ENCODE peak calls at places on chromosomes 1 and 21, in six cellular contexts. S is stimulated activated CD4-positive, alpha-beta T cell treated with anti-CD3 and anti-CD28 coated beads, Interleukin-1b, Interleukin-23, amount 100 ng/mL, for 24 hours; R is T-helper 1 cell; P is activated naive CD8-positive, alpha-beta T cell treated with anti-CD3 and anti-CD28 coated beads, Interleukin-2, amount 50 U/mL, for 24 hours; E is AG09309; C is fibroblast of gingiva. M is an unnamed sample.

GRCh38 chr21:33452362-33452761 is 27.4 kb downstream of the TMEM50B start:
- DNase-seq in S (no peak), R (no peak), P (no peak), E (no peak), C (no peak), M (no peak)

GRCh38 chr1:156627313-156627880 is 8.2 kb downstream of the HAPLN2 start:
- DNase-seq in S (no peak), R (no peak), P (peak), E (no peak), C (peak), M (peak)

GRCh38 chr1:225508538-225509375 is 80.9 kb upstream of the LBR start:
- DNase-seq in S (no peak), R (no peak), P (no peak), E (peak), C (peak), M (no peak)

GRCh38 chr1:235297579-235297978 is 30.4 kb downstream of the ARID4B start:
- DNase-seq in S (no peak), R (peak), P (no peak), E (no peak), C (no peak), M (peak)

GRCh38 chr1:208652300-208653160 is 408.3 kb upstream of the PLXNA2 start:
- DNase-seq in S (peak), R (peak), P (peak), E (peak), C (peak), M (no peak)

GRCh38 chr1:29677028-29678024 is 441.0 kb downstream of the PTPRU start:
- DNase-seq in S (no peak), R (no peak), P (no peak), E (no peak), C (no peak), M (no peak)

GRCh38 chr1:181251001-181251712 is 162.7 kb downstream of the IER5 start:
- DNase-seq in S (no peak), R (no peak), P (no peak), E (peak), C (no peak), M (no peak)

GRCh38 chr1:230155021-230155420 is 88.0 kb downstream of the GALNT2 start:
- DNase-seq in S (no peak), R (no peak), P (no peak), E (no peak), C (no peak), M (no peak)